ENCODE peak calls at places on chromosomes 13 and 19, in six cellular contexts. V is IMR-90, R is H9, P is heart right ventricle, K is psoas muscle, I is right atrium auricular region. O is an unnamed sample. For H3K9me3, the result is how much of the 10 kb centered on the place peaks cover.

GRCh38 chr13:85985791-85986190 is 186.6 kb upstream of the SLITRK6 start:
- DNase-seq in V (no peak), R (no peak), P (no peak), K (no peak), I (no peak), O (no peak)

GRCh38 chr19:3243851-3244700 is 19.6 kb downstream of the CELF5 start:
- DNase-seq in V (peak), R (peak), P (peak), K (no peak), I (no peak), O (no peak)

GRCh38 chr19:41595258-41595889 is 19.4 kb downstream of the CEACAM21 start:
- DNase-seq in V (peak), R (peak), P (peak), K (peak), I (peak), O (peak)

GRCh38 chr13:30052127-30052526 is 201.7 kb upstream of the UBL3 start:
- DNase-seq in V (no peak), R (peak), P (no peak), K (no peak), I (no peak), O (no peak)

GRCh38 chr13:34065915-34066314 is 248.0 kb downstream of the RFC3 start:
- DNase-seq in V (no peak), R (no peak), P (no peak), K (no peak), I (no peak), O (no peak)

GRCh38 chr13:86758116-86758515 is 913.1 kb upstream of the SLITRK5 start:
- DNase-seq in V (no peak), R (no peak), P (no peak), K (no peak), I (no peak), O (no peak)

GRCh38 chr13:50989476-50989875 is 79.9 kb downstream of the RNASEH2B start:
- DNase-seq in V (no peak), R (peak), P (no peak), K (peak), I (no peak), O (peak)

GRCh38 chr13:29507356-29507755 is 88.1 kb downstream of the SLC7A1 start:
- DNase-seq in V (no peak), R (no peak), P (no peak), K (peak), I (no peak), O (no peak)

GRCh38 chr19:29372921-29373797 is 152.6 kb upstream of the VSTM2B start:
- DNase-seq in V (no peak), R (peak), P (no peak), K (no peak), I (peak), O (no peak)

GRCh38 chr13:30319130-30319529 is 11.8 kb upstream of the KATNAL1 start:
- DNase-seq in V (no peak), R (no peak), P (no peak), K (no peak), I (no peak), O (no peak)

GRCh38 chr13:84339456-84339855 is 457.2 kb upstream of the SLITRK1 start:
- DNase-seq in V (no peak), R (no peak), P (no peak), K (no peak), I (no peak), O (no peak)

GRCh38 chr13:113187263-113187669 is 21.2 kb downstream of the PCID2 start:
- DNase-seq in V (peak), R (no peak), P (peak), K (peak), I (peak), O (no peak)

GRCh38 chr19:8615022-8615421 is 4.5 kb upstream of the ADAMTS10 start:
- DNase-seq in V (peak), R (no peak), P (no peak), K (no peak), I (no peak), O (no peak)

GRCh38 chr19:58097783-58098681 is at the start of gene ZSCAN18:
- DNase-seq in V (peak), R (peak), P (peak), K (peak), I (peak), O (peak)
- H3K9me3 ChIP-seq in V (under half), R (under half), P (under half), K (under half), I (under half), O (under half)

GRCh38 chr19:58361900-58362271 is 665 bp downstream of the ZNF497 start:
- DNase-seq in V (peak), R (no peak), P (peak), K (peak), I (no peak), O (peak)
- TF ChIP-seq CTCF in V (no peak), R (no peak), P (peak), K (no peak), I (no peak), O (no peak)

GRCh38 chr13:93819331-93819730 is 592.7 kb downstream of the GPC6 start:
- DNase-seq in V (no peak), R (no peak), P (no peak), K (no peak), I (no peak), O (no peak)

GRCh38 chr13:93818345-93818744 is 591.7 kb downstream of the GPC6 start:
- DNase-seq in V (no peak), R (no peak), P (no peak), K (no peak), I (no peak), O (no peak)

DNA sequence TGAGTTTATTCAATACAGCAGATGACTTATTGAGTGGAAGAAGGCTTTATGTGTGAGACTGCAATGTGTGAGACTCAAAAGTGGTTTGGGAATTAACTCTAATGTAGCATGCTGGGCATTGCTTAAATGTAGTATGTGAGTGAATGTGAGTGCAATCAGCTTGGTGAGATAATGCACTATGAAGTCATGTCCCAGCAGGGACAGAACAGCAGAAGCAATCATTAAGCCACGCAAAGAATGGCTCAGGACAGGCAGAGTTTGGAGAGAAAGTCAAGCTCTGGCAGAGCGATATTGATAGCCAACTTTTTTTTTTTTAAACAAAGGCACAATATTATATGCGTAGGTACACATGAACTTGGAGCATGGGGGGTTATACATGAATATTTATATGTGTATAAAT is 597.7 kb downstream of the GPC6 start:
- DNase-seq in V (no peak), R (no peak), P (no peak), K (no peak), I (no peak), O (no peak)
- H3K27ac ChIP-seq in V (no peak), R (no peak), P (no peak), K (no peak), I (no peak), O (no peak)

GRCh38 chr19:37551123-37551993 is 43.2 kb downstream of the ZNF571 start:
- DNase-seq in V (peak), R (no peak), P (peak), K (no peak), I (no peak), O (peak)
- H3K9me3 ChIP-seq in V (half or more), R (half or more), P (under half), K (half or more), I (under half), O (under half)

GRCh38 chr19:13198634-13199033 is 48.4 kb downstream of the IER2 start:
- DNase-seq in V (no peak), R (no peak), P (no peak), K (no peak), I (no peak), O (no peak)

GRCh38 chr19:13190781-13191540 is 40.8 kb downstream of the IER2 start:
- DNase-seq in V (no peak), R (no peak), P (no peak), K (no peak), I (no peak), O (no peak)

DNA sequence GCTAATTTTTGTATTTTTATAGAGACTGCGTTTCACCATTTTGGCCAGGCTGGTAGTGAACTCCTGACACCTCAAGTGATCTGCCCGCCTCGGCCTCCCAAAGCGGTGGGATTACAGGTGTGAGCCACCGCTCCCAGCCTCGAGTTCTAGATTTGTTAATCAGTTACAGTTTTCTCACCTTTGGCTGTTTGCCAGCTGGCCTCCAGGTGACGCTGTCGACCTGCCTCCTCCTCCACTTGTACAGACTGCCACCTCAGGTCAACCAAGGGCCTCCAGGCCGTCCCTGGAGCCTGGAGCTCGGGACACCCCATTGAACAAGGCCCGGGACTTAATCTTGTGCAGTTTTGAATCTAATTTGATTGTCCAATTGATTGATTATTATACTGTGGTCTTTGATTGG is 45.5 kb downstream of the IER2 start:
- DNase-seq in V (no peak), R (peak), P (no peak), K (no peak), I (no peak), O (peak)
- TF ChIP-seq CTCF in V (no peak), R (peak), P (no peak), K (no peak), I (no peak), O (peak)

DNA sequence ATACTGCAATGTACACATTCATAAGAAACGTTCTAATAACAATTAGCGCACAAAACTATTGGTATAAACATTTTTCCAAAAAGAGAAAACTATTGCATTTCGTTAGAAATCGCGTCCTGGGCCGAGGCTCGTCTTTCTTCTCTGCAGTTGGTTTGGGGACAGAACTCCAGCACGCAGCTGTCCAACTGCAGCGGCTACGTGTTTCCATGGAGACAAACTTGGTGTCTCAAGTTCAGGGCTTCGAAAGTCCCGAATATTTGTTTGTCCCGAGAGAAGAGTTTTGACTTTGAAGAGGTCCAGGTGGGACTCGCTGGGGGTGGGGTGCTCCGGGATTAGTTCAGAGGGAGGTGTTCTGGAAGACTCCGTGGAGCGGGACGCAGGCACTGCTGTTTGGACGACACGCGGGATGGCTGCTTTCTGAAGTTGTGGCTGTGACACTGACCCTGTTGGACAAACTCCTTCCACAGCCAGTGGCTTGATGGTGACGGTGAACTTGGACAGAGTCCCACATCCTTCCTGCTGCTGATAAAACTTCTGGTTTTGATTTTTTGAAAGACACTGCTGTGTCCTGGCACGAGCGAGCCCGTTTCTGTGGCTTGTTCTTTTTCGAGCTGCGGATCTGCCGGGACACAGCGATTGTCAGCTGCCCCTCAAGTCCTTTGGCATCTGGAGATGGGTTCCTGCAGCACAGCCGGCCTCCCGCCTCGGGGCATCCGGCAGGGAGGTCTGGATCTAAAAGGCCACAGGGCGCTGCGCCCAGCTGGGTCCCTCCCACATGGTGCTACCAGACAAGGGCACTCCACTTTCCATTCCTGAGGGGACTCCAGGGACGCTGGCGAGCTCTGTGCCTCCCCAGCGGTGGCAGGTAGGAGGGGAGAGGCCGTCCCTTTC is 15.8 kb upstream of the RANBP3 start:
- DNase-seq in V (no peak), R (no peak), P (peak), K (no peak), I (peak), O (no peak)
- H3K27ac ChIP-seq in V (no peak), R (no peak), P (peak), K (no peak), I (no peak), O (no peak)

DNA sequence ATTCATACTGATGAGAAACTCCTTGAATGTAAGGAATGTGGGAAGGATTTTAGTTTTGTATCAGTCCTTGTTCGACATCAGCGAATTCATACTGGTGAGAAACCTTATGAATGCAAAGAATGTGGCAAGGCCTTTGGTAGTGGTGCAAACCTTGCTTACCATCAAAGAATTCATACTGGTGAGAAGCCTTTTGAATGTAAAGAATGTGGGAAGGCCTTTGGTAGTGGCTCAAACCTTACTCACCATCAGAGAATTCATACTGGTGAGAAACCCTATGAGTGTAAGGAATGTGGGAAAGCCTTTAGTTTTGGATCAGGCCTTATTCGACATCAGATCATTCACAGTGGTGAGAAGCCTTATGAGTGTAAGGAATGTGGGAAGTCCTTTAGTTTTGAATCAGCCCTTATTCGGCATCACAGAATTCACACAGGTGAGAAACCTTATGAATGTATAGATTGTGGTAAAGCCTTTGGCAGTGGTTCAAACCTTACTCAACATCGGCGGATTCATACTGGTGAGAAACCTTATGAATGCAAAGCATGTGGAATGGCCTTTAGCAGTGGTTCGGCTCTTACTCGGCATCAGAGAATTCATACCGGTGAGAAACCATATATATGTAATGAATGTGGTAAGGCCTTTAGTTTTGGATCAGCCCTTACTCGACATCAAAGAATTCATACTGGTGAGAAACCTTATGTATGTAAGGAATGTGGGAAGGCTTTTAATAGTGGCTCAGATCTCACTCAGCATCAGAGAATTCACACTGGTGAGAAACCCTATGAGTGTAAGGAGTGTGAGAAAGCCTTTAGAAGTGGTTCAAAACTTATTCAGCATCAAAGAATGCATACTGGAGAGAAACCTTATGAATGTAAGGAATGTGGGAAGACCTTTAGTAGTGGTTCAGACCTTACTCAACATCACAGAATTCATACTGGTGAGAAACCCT is 26.6 kb downstream of the ZNF345 start:
- DNase-seq in V (no peak), R (no peak), P (no peak), K (no peak), I (no peak), O (no peak)
- H3K9me3 ChIP-seq in V (half or more), R (half or more), P (under half), K (half or more), I (half or more), O (under half)

GRCh38 chr13:28314879-28315278 is 176.5 kb downstream of the PAN3 start:
- DNase-seq in V (no peak), R (no peak), P (no peak), K (no peak), I (no peak), O (no peak)

GRCh38 chr13:28316841-28317240 is 178.1 kb downstream of the FLT1 start:
- DNase-seq in V (no peak), R (no peak), P (no peak), K (no peak), I (no peak), O (no peak)

GRCh38 chr13:28316129-28316528 is 177.8 kb downstream of the PAN3 start:
- DNase-seq in V (no peak), R (no peak), P (no peak), K (no peak), I (no peak), O (no peak)

GRCh38 chr13:28318418-28318995 is 176.4 kb downstream of the FLT1 start:
- DNase-seq in V (no peak), R (no peak), P (no peak), K (no peak), I (no peak), O (no peak)

DNA sequence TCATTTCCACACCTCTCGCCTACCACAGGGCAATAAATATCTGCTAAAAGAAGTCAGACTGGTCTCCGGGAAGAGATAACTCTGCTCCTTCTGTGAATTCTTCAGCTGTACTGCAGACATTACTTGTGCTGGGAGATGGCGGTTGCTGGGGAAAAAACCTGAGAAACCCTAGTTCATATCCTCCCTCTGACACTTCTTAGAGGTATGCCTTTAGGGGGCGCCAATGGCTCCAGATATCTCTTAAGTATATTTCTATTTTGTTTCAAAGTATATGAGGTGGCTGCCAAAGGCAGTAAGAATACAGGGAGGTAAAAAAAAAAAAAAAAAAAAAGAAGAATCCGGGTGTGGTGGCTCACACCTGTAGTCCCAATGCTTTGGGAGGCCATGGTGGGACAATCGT is 175.2 kb downstream of the PAN3 start:
- DNase-seq in V (peak), R (no peak), P (no peak), K (no peak), I (no peak), O (peak)
- TF ChIP-seq CTCF in V (peak), R (peak), P (peak), K (no peak), I (no peak), O (peak)

GRCh38 chr19:32676895-32677359 is 1.3 kb downstream of the RGS9BP start:
- DNase-seq in V (no peak), R (no peak), P (peak), K (peak), I (no peak), O (peak)

GRCh38 chr19:32674153-32674958 is 624 bp downstream of the ANKRD27 start:
- DNase-seq in V (no peak), R (no peak), P (no peak), K (no peak), I (no peak), O (no peak)

GRCh38 chr19:32676186-32676894 is 692 bp downstream of the RGS9BP start:
- DNase-seq in V (no peak), R (peak), P (peak), K (peak), I (no peak), O (peak)

GRCh38 chr19:32674959-32675719 is at the start of gene ANKRD27:
- DNase-seq in V (peak), R (peak), P (peak), K (peak), I (peak), O (peak)

DNA sequence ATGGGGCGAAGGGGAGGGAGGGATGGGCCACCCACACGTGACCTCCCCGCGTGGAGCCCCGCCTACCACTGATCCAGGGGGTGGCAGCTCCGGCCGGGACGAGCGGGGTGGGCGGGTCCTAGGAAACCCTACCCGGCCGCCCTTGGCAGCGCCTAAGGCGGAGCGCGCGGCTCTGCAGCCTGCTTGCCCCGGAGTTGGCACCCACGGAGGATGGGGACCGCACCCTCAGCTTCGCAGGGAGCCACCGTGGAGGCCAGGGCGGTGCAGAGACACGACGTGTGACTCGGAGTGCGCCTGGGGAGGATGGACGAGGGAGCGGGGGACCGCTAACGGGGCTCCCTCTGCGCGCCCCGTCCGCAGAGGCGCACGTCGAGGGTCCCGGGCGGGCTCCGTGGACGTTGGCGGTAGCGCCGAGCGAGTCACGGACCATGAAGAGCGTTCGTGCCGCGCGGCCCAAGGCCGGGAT is at the start of gene RGS9BP:
- DNase-seq in V (peak), R (peak), P (peak), K (peak), I (peak), O (peak)
- H3K27ac ChIP-seq in V (peak), R (no peak), P (peak), K (peak), I (peak), O (no peak)

O was measured in WERI-Rb-1.